ENCODE peak calls at places on chromosomes 3 and 15, in nine cellular contexts. A is Peyer's patch; B is AG10803; X is colonic mucosa; F is SJCRH30; W is H7; T is dorsolateral prefrontal cortex; J is heart left ventricle; Y is effector memory CD4-positive, alpha-beta T cell. V is an unnamed sample.

GRCh38 chr3:122469659-122470058 is 45.1 kb downstream of the KPNA1 start:
- DNase-seq in A (no peak), B (no peak), X (no peak), F (no peak), W (no peak), T (no peak), J (no peak), Y (no peak), V (no peak)

GRCh38 chr3:189233225-189233858 is 61.6 kb downstream of the TPRG1 start:
- DNase-seq in A (peak), B (peak), X (peak), F (peak), W (peak), T (peak), J (peak), Y (no peak), V (peak)

GRCh38 chr3:10500717-10501663 is 4.4 kb downstream of the ATP2B2 start:
- DNase-seq in A (no peak), B (no peak), X (no peak), F (no peak), W (no peak), T (no peak), J (no peak), Y (no peak), V (no peak)

GRCh38 chr3:187773963-187774789 is 28.9 kb upstream of the BCL6 start:
- DNase-seq in A (no peak), B (no peak), X (no peak), F (no peak), W (no peak), T (no peak), J (no peak), Y (no peak), V (no peak)

GRCh38 chr15:89743594-89743993 is 7.5 kb downstream of the MESP1 start:
- DNase-seq in A (no peak), B (no peak), X (no peak), F (no peak), W (peak), T (no peak), J (no peak), Y (no peak), V (no peak)

GRCh38 chr3:33131328-33132018 is 17.7 kb downstream of the CRTAP start:
- DNase-seq in A (no peak), B (peak), X (peak), F (peak), W (peak), T (no peak), J (no peak), Y (no peak), V (no peak)

GRCh38 chr3:141556034-141556433 is 69.2 kb downstream of the RASA2 start:
- DNase-seq in A (no peak), B (no peak), X (no peak), F (no peak), W (no peak), T (no peak), J (no peak), Y (no peak), V (no peak)

GRCh38 chr3:186705882-186706780 is 11.0 kb upstream of the KNG1 start:
- DNase-seq in A (no peak), B (no peak), X (no peak), F (no peak), W (no peak), T (no peak), J (no peak), Y (no peak), V (no peak)

GRCh38 chr3:134307425-134307824 is 56.8 kb upstream of the RYK start:
- DNase-seq in A (no peak), B (no peak), X (no peak), F (no peak), W (no peak), T (no peak), J (no peak), Y (no peak), V (no peak)

GRCh38 chr3:134311265-134311664 is 60.6 kb upstream of the RYK start:
- DNase-seq in A (no peak), B (peak), X (no peak), F (no peak), W (no peak), T (no peak), J (no peak), Y (no peak), V (peak)

GRCh38 chr3:134306334-134306733 is 55.7 kb upstream of the RYK start:
- DNase-seq in A (no peak), B (no peak), X (no peak), F (no peak), W (no peak), T (no peak), J (no peak), Y (no peak), V (no peak)

GRCh38 chr3:134309987-134310700 is 59.5 kb upstream of the RYK start:
- DNase-seq in A (no peak), B (peak), X (peak), F (no peak), W (no peak), T (no peak), J (no peak), Y (no peak), V (no peak)

DNA sequence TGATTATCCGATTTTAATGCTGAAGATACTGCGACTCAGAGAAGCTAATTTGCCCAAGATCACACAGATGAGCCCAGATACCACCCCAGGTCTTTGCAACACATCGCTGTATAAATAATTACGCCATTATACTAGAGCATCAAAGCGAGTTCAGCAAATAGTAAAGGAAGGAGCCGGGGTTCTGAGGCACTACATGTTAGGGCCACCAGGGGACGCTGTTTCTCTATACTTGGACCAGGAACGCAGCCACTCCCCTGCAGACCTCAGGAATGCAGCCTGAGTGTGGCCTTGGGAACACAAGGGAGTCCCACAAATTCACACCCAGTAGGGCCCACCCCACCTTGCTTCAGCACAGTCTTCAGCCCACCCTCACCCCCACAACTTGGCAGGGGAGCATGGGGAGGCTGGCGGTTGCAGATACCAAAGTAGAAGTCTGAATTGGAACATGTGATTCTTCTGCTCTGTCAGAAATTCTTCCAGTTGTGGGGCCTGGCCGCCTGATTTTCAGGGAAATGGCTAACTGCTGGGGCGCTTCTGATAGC is 57.8 kb upstream of the RYK start:
- DNase-seq in A (peak), B (peak), X (peak), F (peak), W (peak), T (peak), J (peak), Y (peak), V (peak)
- H3K4me3 ChIP-seq in A (no peak), B (peak), X (no peak), F (peak), W (no peak), T (peak), J (no peak), Y (peak), V (no peak)

GRCh38 chr3:44982817-44983216 is 6.8 kb downstream of the EXOSC7 start:
- DNase-seq in A (no peak), B (no peak), X (no peak), F (no peak), W (no peak), T (no peak), J (no peak), Y (no peak), V (no peak)

GRCh38 chr3:44981751-44982150 is 5.7 kb downstream of the EXOSC7 start:
- DNase-seq in A (no peak), B (no peak), X (no peak), F (no peak), W (no peak), T (no peak), J (no peak), Y (no peak), V (no peak)

GRCh38 chr3:44981220-44981619 is 5.2 kb downstream of the EXOSC7 start:
- DNase-seq in A (no peak), B (no peak), X (no peak), F (no peak), W (no peak), T (no peak), J (no peak), Y (no peak), V (no peak)

GRCh38 chr3:44984335-44984734 is 8.3 kb downstream of the EXOSC7 start:
- DNase-seq in A (no peak), B (no peak), X (no peak), F (no peak), W (no peak), T (no peak), J (no peak), Y (no peak), V (no peak)

GRCh38 chr3:44983413-44984040 is 7.5 kb downstream of the EXOSC7 start:
- DNase-seq in A (no peak), B (peak), X (no peak), F (no peak), W (no peak), T (no peak), J (no peak), Y (no peak), V (no peak)
- H3K4me3 ChIP-seq in A (no peak), B (no peak), X (no peak), F (no peak), W (no peak), T (no peak), J (no peak), Y (no peak), V (no peak)

GRCh38 chr3:58122936-58123700 is 87.7 kb downstream of the DNASE1L3 start:
- DNase-seq in A (no peak), B (no peak), X (no peak), F (no peak), W (no peak), T (no peak), J (no peak), Y (no peak), V (no peak)

GRCh38 chr3:58129041-58129440 is 81.7 kb downstream of the DNASE1L3 start:
- DNase-seq in A (no peak), B (no peak), X (no peak), F (no peak), W (no peak), T (no peak), J (no peak), Y (no peak), V (no peak)

GRCh38 chr3:58121183-58121582 is 89.6 kb downstream of the DNASE1L3 start:
- DNase-seq in A (no peak), B (no peak), X (no peak), F (no peak), W (no peak), T (no peak), J (no peak), Y (no peak), V (no peak)

GRCh38 chr3:58120075-58120812 is 90.5 kb downstream of the DNASE1L3 start:
- DNase-seq in A (no peak), B (no peak), X (no peak), F (no peak), W (no peak), T (no peak), J (peak), Y (no peak), V (no peak)

GRCh38 chr3:58124387-58124786 is 86.4 kb downstream of the DNASE1L3 start:
- DNase-seq in A (no peak), B (no peak), X (no peak), F (no peak), W (no peak), T (no peak), J (no peak), Y (no peak), V (no peak)
- H3K4me3 ChIP-seq in A (no peak), B (no peak), X (no peak), F (no peak), W (no peak), T (no peak), J (no peak), Y (no peak), V (no peak)

GRCh38 chr15:68149059-68149458 is 56.1 kb downstream of the CALML4 start:
- DNase-seq in A (no peak), B (peak), X (no peak), F (no peak), W (no peak), T (no peak), J (no peak), Y (no peak), V (peak)

GRCh38 chr15:68150186-68150585 is 54.9 kb downstream of the CALML4 start:
- DNase-seq in A (no peak), B (no peak), X (no peak), F (no peak), W (no peak), T (no peak), J (no peak), Y (no peak), V (no peak)

GRCh38 chr15:68152342-68152741 is 52.8 kb downstream of the CALML4 start:
- DNase-seq in A (no peak), B (no peak), X (no peak), F (no peak), W (no peak), T (no peak), J (no peak), Y (no peak), V (no peak)

GRCh38 chr15:68148039-68148438 is 57.1 kb downstream of the CALML4 start:
- DNase-seq in A (no peak), B (no peak), X (peak), F (no peak), W (no peak), T (no peak), J (no peak), Y (no peak), V (no peak)

GRCh38 chr15:68151277-68151676 is 53.9 kb downstream of the CALML4 start:
- DNase-seq in A (no peak), B (peak), X (no peak), F (no peak), W (no peak), T (no peak), J (no peak), Y (no peak), V (peak)
- H3K4me3 ChIP-seq in A (no peak), B (no peak), X (no peak), F (no peak), W (no peak), T (no peak), J (no peak), Y (no peak), V (no peak)

V was measured in MG63.